ENCODE peak calls at places on chromosomes 13 and 19, in nine cellular contexts. L is ascending aorta; A is colonic mucosa; C is astrocyte; R is CD4-positive, alpha-beta memory T cell; M is tibial nerve; U is cardiac muscle cell; F is psoas muscle; V is AG04450. W is an unnamed sample.

GRCh38 chr13:44174769-44175425 is 198.7 kb upstream of the SERP2 start:
- DNase-seq in F (no peak), A (no peak), L (no peak), R (no peak), U (peak), C (peak), V (no peak), M (no peak), W (no peak)

GRCh38 chr13:96539791-96540190 is 449.9 kb downstream of the HS6ST3 start:
- DNase-seq in M (no peak), A (no peak), F (no peak), C (no peak), R (no peak), U (no peak), L (no peak), V (no peak), W (no peak)

GRCh38 chr19:8532170-8532569 is 18.2 kb upstream of the ZNF414 start:
- DNase-seq in U (no peak), F (no peak), C (no peak), M (no peak), A (no peak), V (no peak), R (no peak), L (no peak), W (no peak)

GRCh38 chr13:107329991-107330390 is 762.1 kb upstream of the ARGLU1 start:
- DNase-seq in A (no peak), U (peak), R (no peak), C (peak), V (no peak), F (no peak), M (no peak), L (no peak), W (no peak)

GRCh38 chr19:47994209-47994802 is at the start of gene ELSPBP1:
- DNase-seq in U (no peak), L (no peak), R (no peak), C (no peak), A (no peak), M (no peak), F (no peak), V (no peak), W (no peak)

GRCh38 chr19:39090881-39091280 is 6.7 kb downstream of the ACP7 start:
- DNase-seq in M (no peak), C (no peak), R (no peak), A (no peak), U (no peak), V (no peak), L (no peak), F (no peak), W (no peak)

GRCh38 chr13:49367640-49368431 is 76.0 kb downstream of the CAB39L start:
- DNase-seq in M (no peak), L (no peak), R (no peak), U (no peak), C (peak), F (no peak), A (no peak), V (no peak), W (no peak)

GRCh38 chr13:94967183-94968039 is 255.1 kb upstream of the SOX21 start:
- DNase-seq in R (no peak), C (no peak), M (no peak), L (no peak), V (no peak), U (peak), F (no peak), A (no peak), W (no peak)

GRCh38 chr13:80444240-80445015 is 103.5 kb upstream of the SPRY2 start:
- DNase-seq in C (no peak), A (no peak), R (no peak), L (no peak), F (no peak), U (no peak), M (no peak), V (no peak), W (no peak)

GRCh38 chr13:105327727-105328126 is 1207.7 kb downstream of the EFNB2 start:
- DNase-seq in A (no peak), U (no peak), R (no peak), M (no peak), C (peak), L (no peak), F (no peak), V (no peak), W (no peak)

GRCh38 chr13:111539791-111540446 is 219.5 kb downstream of the TEX29 start:
- DNase-seq in R (no peak), C (no peak), M (no peak), F (no peak), A (no peak), V (no peak), L (no peak), U (no peak), W (no peak)

GRCh38 chr13:97786510-97786909 is 167.0 kb upstream of the IPO5 start:
- DNase-seq in V (no peak), F (no peak), A (no peak), M (no peak), C (no peak), L (no peak), U (no peak), R (no peak), W (no peak)

GRCh38 chr13:26658491-26658890 is 101.0 kb downstream of the WASF3 start:
- DNase-seq in M (no peak), L (no peak), F (no peak), U (peak), R (no peak), V (no peak), C (no peak), A (no peak), W (no peak)

GRCh38 chr19:10871711-10872550 is 578 bp downstream of the CARM1 start:
- DNase-seq in A (peak), U (peak), L (no peak), R (peak), F (peak), C (no peak), M (no peak), V (no peak), W (no peak)

GRCh38 chr19:51023946-51024345 is 2.5 kb downstream of the KLK11 start:
- DNase-seq in V (no peak), F (peak), R (no peak), U (no peak), L (no peak), M (no peak), C (no peak), A (no peak), W (no peak)

GRCh38 chr19:49614096-49614857 is 23.3 kb downstream of the PRR12 start:
- DNase-seq in F (no peak), L (no peak), C (peak), A (no peak), V (peak), U (no peak), M (no peak), R (no peak), W (no peak)

GRCh38 chr13:46522692-46523040 is 30.3 kb upstream of the LRCH1 start:
- DNase-seq in M (no peak), R (no peak), A (no peak), U (peak), F (no peak), L (no peak), V (no peak), C (no peak), W (no peak)

GRCh38 chr13:46523972-46524737 is 28.8 kb upstream of the LRCH1 start:
- DNase-seq in R (no peak), M (no peak), L (no peak), V (no peak), A (no peak), F (no peak), C (no peak), U (no peak), W (no peak)

GRCh38 chr13:46521486-46521885 is 31.5 kb upstream of the LRCH1 start:
- DNase-seq in M (no peak), L (no peak), A (no peak), V (no peak), F (no peak), C (no peak), U (no peak), R (no peak), W (no peak)

GRCh38 chr13:46520188-46520587 is 32.8 kb upstream of the LRCH1 start:
- DNase-seq in U (no peak), R (no peak), V (no peak), F (no peak), C (no peak), M (no peak), A (no peak), L (no peak), W (no peak)

DNA sequence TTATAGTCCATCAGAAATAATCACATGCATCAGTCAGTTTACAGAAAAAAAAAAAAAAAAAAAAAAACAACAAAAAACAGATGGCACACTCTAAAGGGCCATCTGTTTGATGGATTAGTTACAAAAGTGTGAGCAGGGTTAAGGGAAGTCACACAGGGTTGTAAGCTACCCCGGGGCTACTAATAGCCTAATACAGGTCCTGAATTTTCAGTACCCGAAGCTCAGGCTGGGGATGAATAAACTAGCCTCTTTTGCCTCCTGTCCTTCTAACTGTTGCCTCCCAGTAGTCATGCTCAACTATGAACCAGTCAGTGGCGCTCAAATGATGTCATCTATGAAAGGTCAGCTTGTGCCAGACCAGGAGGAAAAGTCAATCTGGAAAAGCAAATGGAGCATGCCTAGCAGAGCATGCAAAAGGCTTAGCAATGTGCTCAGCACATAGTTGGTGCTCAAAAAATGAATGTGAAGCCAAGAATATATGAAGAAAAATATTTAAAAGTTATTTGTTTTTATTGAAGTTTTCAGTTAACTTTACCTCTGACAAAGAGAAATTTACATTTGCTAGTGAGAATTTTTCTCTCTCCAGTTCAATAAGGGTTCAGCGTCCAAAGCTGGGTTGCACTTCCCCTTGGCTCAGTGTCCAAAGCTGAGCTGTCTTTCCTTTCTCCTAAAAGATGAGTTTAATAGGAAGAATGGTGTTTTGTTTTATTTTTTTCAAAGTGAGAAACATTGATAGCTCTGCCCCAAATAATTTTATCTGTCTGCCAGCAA is 30.9 kb upstream of the LRCH1 start:
- DNase-seq in C (no peak), F (no peak), U (no peak), R (no peak), M (no peak), V (no peak), A (no peak), L (no peak), W (no peak)
- H3K27ac ChIP-seq in C (no peak), F (no peak), U (no peak), R (no peak), M (peak), V (no peak), A (no peak), L (no peak), W (no peak)

DNA sequence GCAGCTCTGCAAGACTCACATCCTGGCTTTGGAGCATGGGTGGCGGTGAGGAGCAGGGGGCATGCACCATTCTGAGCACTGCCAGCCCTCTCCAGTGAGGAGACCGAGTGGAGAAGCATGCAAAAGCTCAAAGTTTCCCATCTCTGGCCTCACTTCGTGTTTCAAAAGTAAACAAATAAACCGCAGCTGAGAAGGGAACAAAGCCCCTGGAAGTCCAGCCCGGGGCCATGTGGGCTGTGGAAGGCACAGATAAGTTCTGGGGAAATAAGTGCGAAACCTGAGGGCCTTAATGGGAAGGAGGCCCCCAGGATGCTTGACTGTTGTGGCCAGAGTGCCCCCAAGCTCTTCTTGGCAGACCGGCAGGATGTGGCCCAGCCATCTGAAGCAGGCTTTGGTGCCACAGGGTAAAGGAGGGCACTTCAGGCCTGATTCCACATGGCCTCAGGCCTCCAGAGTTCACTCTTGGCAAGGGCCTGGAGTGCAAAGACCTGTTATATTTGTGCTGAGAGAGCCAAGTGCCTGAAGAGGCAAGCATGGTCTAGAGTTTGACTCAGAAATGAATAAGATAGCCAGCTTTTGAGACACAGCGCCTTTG is 1.2 kb downstream of the MEDAG start:
- DNase-seq in U (no peak), M (no peak), L (no peak), F (no peak), A (no peak), C (peak), R (no peak), V (no peak), W (no peak)
- H3K27ac ChIP-seq in U (no peak), M (peak), L (peak), F (peak), A (no peak), C (peak), R (no peak), V (no peak), W (no peak)

GRCh38 chr19:35168261-35168660 is 13.7 kb downstream of the FXYD5 start:
- DNase-seq in U (no peak), A (no peak), V (no peak), C (no peak), F (no peak), M (no peak), L (no peak), R (no peak), W (no peak)
- H3K27ac ChIP-seq in U (no peak), A (no peak), V (no peak), C (no peak), F (no peak), M (no peak), L (no peak), R (peak), W (peak)

DNA sequence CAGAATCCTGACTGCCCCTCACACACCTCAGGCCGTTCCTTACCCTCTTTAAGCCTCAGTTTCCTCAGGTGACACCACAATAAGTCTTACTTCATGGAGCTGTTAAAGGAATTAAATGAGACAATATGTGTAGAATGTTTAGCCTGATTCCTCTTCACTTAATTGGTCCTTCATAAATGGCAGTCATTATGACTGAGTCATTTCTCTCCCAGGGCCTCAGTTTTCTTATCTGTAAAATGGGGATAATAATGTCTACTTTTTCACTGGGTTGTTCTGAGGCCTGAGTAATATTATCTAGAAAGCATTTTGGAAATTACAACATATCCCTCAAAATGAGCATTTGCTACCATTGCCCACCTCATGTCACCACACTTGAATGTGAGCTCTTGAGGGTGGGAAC is 21.6 kb downstream of the POU2F2 start:
- DNase-seq in A (no peak), U (no peak), V (no peak), F (no peak), L (no peak), M (no peak), R (no peak), C (no peak), W (no peak)
- H3K27ac ChIP-seq in A (no peak), U (no peak), V (peak), F (no peak), L (no peak), M (no peak), R (no peak), C (no peak), W (no peak)

DNA sequence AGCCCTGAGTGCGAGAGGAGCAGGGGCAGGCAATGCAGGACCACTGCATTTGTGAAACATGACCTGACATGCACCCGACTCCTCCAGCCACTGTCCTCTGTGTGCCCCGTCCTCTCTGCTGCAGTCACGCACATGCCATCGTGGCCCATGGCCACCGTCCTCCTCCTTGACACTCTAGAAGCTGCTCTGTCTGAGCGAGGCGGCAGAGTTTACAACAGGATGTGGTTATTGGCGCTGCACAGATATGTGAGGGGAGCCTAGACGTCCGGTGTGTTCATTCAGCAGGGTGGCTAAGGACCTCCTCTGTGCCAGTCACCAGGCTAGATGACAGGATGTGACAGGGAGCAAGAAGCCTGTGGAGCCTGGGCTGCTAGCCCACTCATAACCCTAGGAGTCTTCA is 277.8 kb downstream of the FOXO1 start:
- DNase-seq in C (peak), F (no peak), U (no peak), M (no peak), R (peak), V (no peak), A (peak), L (peak), W (peak)
- H3K27ac ChIP-seq in C (no peak), F (no peak), U (no peak), M (no peak), R (peak), V (no peak), A (peak), L (no peak), W (peak)

GRCh38 chr19:343451-343931 is 1.1 kb downstream of the MIER2 start:
- DNase-seq in U (no peak), A (no peak), M (no peak), R (no peak), F (no peak), V (no peak), L (no peak), C (no peak), W (no peak)
- H3K27ac ChIP-seq in U (no peak), A (peak), M (peak), R (peak), F (peak), V (peak), L (peak), C (peak), W (peak)